ENCODE peak calls at places on chromosomes 6 and 20, in nine cellular contexts. P is effector memory CD8-positive, alpha-beta T cell; X is head of caudate nucleus; R is transverse colon; B is AG09319; T is SJCRH30; K is IMR-90; V is G401; Y is ACHN. Q is an unnamed sample.

GRCh38 chr6:149974825-149975224 is 11.1 kb downstream of the ULBP1 start:
- DNase-seq in P (no peak), X (no peak), R (no peak), B (no peak), T (no peak), K (no peak), V (no peak), Y (no peak), Q (no peak)

GRCh38 chr6:168496932-168497331 is 55.9 kb downstream of the SMOC2 start:
- DNase-seq in P (no peak), X (no peak), R (no peak), B (no peak), T (no peak), K (no peak), V (no peak), Y (no peak), Q (no peak)

GRCh38 chr6:6629416-6629815 is 40.9 kb downstream of the LY86 start:
- DNase-seq in P (no peak), X (no peak), R (no peak), B (no peak), T (peak), K (no peak), V (peak), Y (no peak), Q (peak)

GRCh38 chr6:1639430-1639829 is 29.7 kb downstream of the FOXC1 start:
- DNase-seq in P (no peak), X (no peak), R (no peak), B (no peak), T (no peak), K (no peak), V (no peak), Y (no peak), Q (no peak)

GRCh38 chr20:48758206-48758820 is 69.5 kb downstream of the PREX1 start:
- DNase-seq in P (peak), X (no peak), R (peak), B (no peak), T (peak), K (no peak), V (no peak), Y (no peak), Q (no peak)

GRCh38 chr6:131400054-131400781 is 172.8 kb upstream of the ARG1 start:
- DNase-seq in P (no peak), X (no peak), R (no peak), B (peak), T (peak), K (peak), V (no peak), Y (no peak), Q (peak)

GRCh38 chr6:34083227-34083889 is 62.5 kb downstream of the GRM4 start:
- DNase-seq in P (no peak), X (no peak), R (no peak), B (no peak), T (no peak), K (no peak), V (peak), Y (no peak), Q (no peak)

GRCh38 chr20:41245086-41245707 is 72.3 kb downstream of the ZHX3 start:
- DNase-seq in P (no peak), X (no peak), R (no peak), B (no peak), T (no peak), K (peak), V (peak), Y (no peak), Q (peak)

GRCh38 chr6:1242439-1242838 is 69.5 kb upstream of the FOXQ1 start:
- DNase-seq in P (no peak), X (no peak), R (no peak), B (no peak), T (no peak), K (peak), V (no peak), Y (no peak), Q (no peak)

GRCh38 chr20:58510921-58511320 is 4.3 kb downstream of the APCDD1L start:
- DNase-seq in P (no peak), X (no peak), R (no peak), B (no peak), T (no peak), K (no peak), V (no peak), Y (no peak), Q (no peak)

GRCh38 chr6:100593522-100593921 is 128.8 kb upstream of the SIM1 start:
- DNase-seq in P (no peak), X (no peak), R (no peak), B (no peak), T (no peak), K (no peak), V (no peak), Y (no peak), Q (no peak)

GRCh38 chr6:20915626-20916025 is 381.4 kb downstream of the CDKAL1 start:
- DNase-seq in P (no peak), X (no peak), R (no peak), B (no peak), T (no peak), K (no peak), V (no peak), Y (no peak), Q (no peak)

GRCh38 chr6:44567406-44567805 is 179.9 kb downstream of the CDC5L start:
- DNase-seq in P (no peak), X (no peak), R (no peak), B (no peak), T (no peak), K (no peak), V (no peak), Y (no peak), Q (no peak)

GRCh38 chr6:71544906-71545305 is 256.3 kb downstream of the OGFRL1 start:
- DNase-seq in P (no peak), X (no peak), R (no peak), B (no peak), T (no peak), K (no peak), V (no peak), Y (no peak), Q (no peak)

GRCh38 chr6:55009114-55009513 is 162.5 kb downstream of the FAM83B start:
- DNase-seq in P (no peak), X (no peak), R (no peak), B (no peak), T (peak), K (no peak), V (no peak), Y (no peak), Q (no peak)

Q was measured in MCF 10A.